ENCODE peak calls at places on chromosomes 7 and 10, in seven cellular contexts. K, T, J, C, D, N and X are unnamed samples.
A peak's percentile ranks its signal among the peaks of the same experiment; 100 is the strongest.

GRCh38 chr7:99679032-99679399 is 780 bp downstream of the CYP3A5 start:
- DNase-seq in T (no peak), C (peak; percentile 19), K (no peak), J (no peak), N (peak; percentile 25), D (peak; percentile 20), X (no peak)

GRCh38 chr7:120502825-120503224 is 229.8 kb downstream of the KCND2 start:
- DNase-seq in J (no peak), D (no peak), T (no peak), N (no peak), K (no peak), C (no peak), X (no peak)

GRCh38 chr10:103614511-103615158 is 121.1 kb downstream of the NEURL1 start:
- DNase-seq in D (no peak), J (no peak), C (peak; percentile 30), K (no peak), N (no peak), T (no peak), X (no peak)

GRCh38 chr7:4670791-4671190 is 11.3 kb upstream of the FOXK1 start:
- DNase-seq in T (no peak), K (no peak), D (no peak), C (no peak), N (no peak), J (no peak), X (no peak)

GRCh38 chr7:19982841-19983835 is 209.7 kb upstream of the TMEM196 start:
- DNase-seq in J (no peak), T (no peak), D (peak; percentile 9), C (peak; percentile 81), N (peak; percentile 27), K (no peak), X (peak; percentile 32)

GRCh38 chr10:80289451-80290287 is at the start of gene MAT1A:
- DNase-seq in N (no peak), K (no peak), J (no peak), C (peak; percentile 3), D (peak; percentile 50), T (no peak), X (peak; percentile 46)

GRCh38 chr7:42485171-42485838 is 248.3 kb upstream of the GLI3 start:
- DNase-seq in C (no peak), D (no peak), J (no peak), T (no peak), N (no peak), K (no peak), X (no peak)

GRCh38 chr7:50399635-50400034 is 50.5 kb downstream of the FIGNL1 start:
- DNase-seq in D (no peak), T (no peak), N (no peak), K (no peak), J (no peak), C (no peak), X (no peak)

GRCh38 chr10:119211625-119212441 is 4.5 kb downstream of the GRK5 start:
- DNase-seq in T (peak; percentile 38), K (no peak), N (no peak), D (no peak), C (peak; percentile 42), J (peak; percentile 53), X (peak; percentile 83)

GRCh38 chr7:158371856-158372255 is 215.8 kb downstream of the PTPRN2 start:
- DNase-seq in C (no peak), T (no peak), D (no peak), K (no peak), J (no peak), N (no peak), X (no peak)

GRCh38 chr7:7816084-7816483 is 97.7 kb upstream of the RPA3 start:
- DNase-seq in C (no peak), T (peak; percentile 48), D (no peak), J (no peak), N (no peak), K (no peak), X (peak; percentile 61)

GRCh38 chr7:69104023-69104422 is 494.3 kb upstream of the AUTS2 start:
- DNase-seq in C (no peak), K (no peak), T (no peak), J (no peak), N (no peak), D (no peak), X (no peak)

GRCh38 chr10:1572519-1573333 is 164.6 kb downstream of the ADARB2 start:
- DNase-seq in T (no peak), D (no peak), N (no peak), K (no peak), C (no peak), J (peak; percentile 49), X (no peak)

GRCh38 chr7:43015301-43015700 is 83.1 kb downstream of the MRPL32 start:
- DNase-seq in C (no peak), D (no peak), N (no peak), T (no peak), K (no peak), J (no peak), X (no peak)

GRCh38 chr7:137544450-137545058 is 201.0 kb upstream of the PTN start:
- DNase-seq in K (no peak), N (no peak), J (no peak), C (peak; percentile 12), T (no peak), D (no peak), X (no peak)

GRCh38 chr7:5523052-5523711 is 99.5 kb upstream of the TNRC18 start:
- DNase-seq in N (no peak), C (peak; percentile 79), T (no peak), K (no peak), D (no peak), J (no peak), X (no peak)

GRCh38 chr10:121608669-121609190 is 10.5 kb upstream of the FGFR2 start:
- DNase-seq in K (peak; percentile 25), C (no peak), T (peak; percentile 22), J (peak; percentile 71), N (peak; percentile 32), D (no peak), X (peak; percentile 4)

GRCh38 chr7:134901389-134902020 is 84.8 kb upstream of the AGBL3 start:
- DNase-seq in K (no peak), D (no peak), C (no peak), J (no peak), T (no peak), N (no peak), X (no peak)

GRCh38 chr10:105291571-105291970 is 650.5 kb downstream of the SORCS3 start:
- DNase-seq in J (no peak), N (no peak), C (no peak), D (no peak), K (no peak), T (no peak), X (no peak)

GRCh38 chr10:126133906-126134703 is 237.7 kb downstream of the FANK1 start:
- DNase-seq in T (no peak), J (no peak), K (no peak), N (peak; percentile 60), D (no peak), C (peak; percentile 92), X (no peak)

DNA sequence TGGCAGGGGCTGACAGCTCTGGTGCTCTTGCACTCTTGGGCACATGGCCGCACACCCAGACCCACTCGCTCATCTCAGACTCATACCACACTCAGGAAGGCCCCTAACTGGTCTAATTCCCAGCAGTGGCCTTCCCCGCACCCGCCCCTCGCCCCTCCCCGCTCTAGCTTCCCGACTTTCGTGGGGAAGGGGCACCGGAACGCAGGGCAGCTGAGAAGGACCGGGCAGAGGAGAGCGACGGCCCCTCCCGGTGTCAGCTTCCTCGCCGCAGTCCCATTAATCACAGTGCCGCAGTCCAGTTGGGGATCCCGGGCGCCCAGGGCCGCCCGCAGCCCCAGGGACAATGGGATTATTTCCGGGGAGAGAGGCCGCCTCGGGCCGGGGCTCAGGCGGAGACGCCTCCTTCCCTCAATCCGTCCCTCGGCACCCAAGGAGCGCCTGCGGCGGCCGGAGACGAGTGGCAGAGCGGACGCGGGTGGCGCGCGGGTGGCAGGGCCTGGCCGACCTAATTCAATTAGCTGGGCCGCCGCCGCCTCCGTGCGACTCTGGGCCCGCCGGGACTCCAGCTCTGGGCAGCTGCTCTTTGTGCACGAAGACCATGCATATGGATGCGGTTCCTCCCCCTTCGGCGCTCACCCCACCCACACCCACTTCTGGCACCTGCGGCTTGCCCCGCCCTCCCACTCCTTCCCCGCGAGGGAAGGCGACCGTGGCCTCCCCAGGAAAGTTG is 7.8 kb upstream of the TLX1 start:
- DNase-seq in K (no peak), D (no peak), N (no peak), J (no peak), C (no peak), T (no peak), X (no peak)
- H3K4me3 ChIP-seq in K (peak overlapping the region; percentile 55), D (no peak overlapping the region), N (no peak overlapping the region), J (peak overlapping the region; percentile 7), C (no peak overlapping the region), T (no peak overlapping the region), X (no peak overlapping the region)

DNA sequence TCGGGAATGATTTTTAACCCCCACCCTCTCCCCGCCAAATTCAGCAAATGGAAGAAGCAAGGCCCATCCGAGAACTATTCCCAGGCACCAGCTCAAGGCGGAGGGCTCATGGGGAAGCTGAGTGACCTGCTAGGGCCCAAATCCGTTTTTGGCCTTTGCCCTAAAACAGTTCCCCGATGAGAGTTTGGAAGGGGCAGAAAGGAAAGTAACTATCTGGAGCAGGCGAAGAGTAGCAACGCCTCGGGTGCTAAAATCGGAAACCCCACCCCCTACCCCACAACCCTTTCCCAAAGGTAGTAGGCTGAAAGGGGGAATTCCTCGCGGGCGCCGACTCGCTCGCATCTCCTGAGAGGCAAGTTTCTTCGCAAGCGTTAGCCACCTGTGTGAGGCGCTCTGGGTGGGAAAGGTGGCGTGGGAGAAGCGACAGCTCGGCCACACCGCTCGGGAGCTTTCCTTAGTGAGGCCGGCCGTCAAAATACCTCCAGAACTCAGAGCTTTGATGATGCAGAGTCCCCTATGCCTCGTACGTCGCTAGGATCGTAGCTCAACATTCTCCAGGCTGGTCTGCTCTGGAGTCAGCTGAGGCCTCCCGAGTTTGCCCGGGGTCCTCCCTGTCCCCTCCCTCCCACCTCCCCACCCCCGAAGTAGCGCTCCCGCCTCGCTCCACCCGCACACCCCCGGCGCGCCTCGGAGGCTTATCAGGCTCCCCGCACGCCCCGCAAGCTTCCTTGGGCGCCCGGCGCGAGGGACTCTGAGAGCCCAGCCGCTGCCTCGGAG is 638 bp upstream of the PRKG1 start:
- DNase-seq in N (peak; percentile 63), D (peak; percentile 11), K (peak; percentile 38), T (no peak), C (peak; percentile 26), J (peak; percentile 69), X (no peak)
- H3K4me3 ChIP-seq in N (peak overlapping the region; percentile 74), D (peak overlapping the region; percentile 44), K (peak overlapping the region; percentile 75), T (no peak overlapping the region), C (peak overlapping the region; percentile 72), J (peak overlapping the region; percentile 86), X (no peak overlapping the region)

GRCh38 chr10:48625013-48625412 is 20.1 kb upstream of the ARHGAP22 start:
- DNase-seq in J (no peak), T (no peak), C (peak; percentile 75), N (no peak), D (no peak), K (no peak), X (no peak)
- H3K4me3 ChIP-seq in J (no peak overlapping the region), T (no peak overlapping the region), C (no peak overlapping the region), N (no peak overlapping the region), D (no peak overlapping the region), K (no peak overlapping the region), X (no peak overlapping the region)

DNA sequence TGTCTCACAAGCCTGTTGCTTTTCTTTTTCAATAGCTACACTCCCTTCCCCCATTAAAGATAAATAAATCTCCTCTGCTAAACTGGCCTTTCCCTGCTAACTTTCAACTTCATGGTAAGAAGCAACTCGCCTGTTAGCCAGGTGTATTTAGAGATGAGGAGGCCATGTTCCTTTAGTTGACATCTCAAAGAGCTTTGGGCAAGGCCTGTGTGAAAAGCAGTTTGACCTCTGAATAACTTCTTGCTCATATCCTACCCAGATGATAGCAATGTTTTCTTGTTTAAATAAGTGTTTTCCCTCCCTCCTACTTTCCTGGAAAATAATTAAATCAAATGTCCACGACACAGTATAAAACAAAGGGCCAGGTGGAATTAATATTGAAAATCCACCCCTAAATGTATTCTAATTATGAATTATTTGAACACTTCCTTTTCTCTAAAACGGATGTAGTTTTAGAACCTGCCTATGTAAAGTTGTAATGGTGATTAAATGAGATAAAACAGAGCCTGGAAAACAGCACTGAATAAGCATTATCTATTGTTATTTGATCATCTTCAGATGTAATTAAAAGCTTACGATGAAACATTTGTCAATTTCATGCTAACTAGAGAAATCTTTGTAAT is 78.5 kb downstream of the HGF start:
- DNase-seq in D (no peak), C (peak; percentile 74), K (no peak), T (no peak), N (no peak), J (no peak), X (no peak)
- H3K4me3 ChIP-seq in D (no peak overlapping the region), C (peak overlapping the region; percentile 44), K (no peak overlapping the region), T (no peak overlapping the region), N (no peak overlapping the region), J (no peak overlapping the region), X (no peak overlapping the region)